ENCODE peak calls at places on chromosomes 5 and 9, in nine cellular contexts. P is heart right ventricle, Z is NB4, D is HFF-Myc, R is foreskin fibroblast, T is nephron progenitor cell, V is tibial artery, E is brain microvascular endothelial cell, S is progenitor cell of endocrine pancreas. G is an unnamed sample.

GRCh38 chr9:17757816-17758215 is 178.9 kb downstream of the SH3GL2 start:
- DNase-seq in V (no peak), P (no peak), Z (no peak), R (no peak), D (no peak), T (no peak), S (no peak), E (no peak), G (no peak)

GRCh38 chr5:53099546-53099945 is 10.0 kb downstream of the MOCS2 start:
- DNase-seq in D (no peak), S (no peak), P (no peak), Z (no peak), E (peak), R (no peak), V (no peak), T (no peak), G (no peak)

GRCh38 chr5:76679231-76679630 is 36.7 kb upstream of the F2R start:
- DNase-seq in Z (no peak), D (no peak), S (no peak), E (no peak), V (no peak), T (no peak), P (peak), R (peak), G (no peak)

GRCh38 chr9:111803924-111804323 is 9.2 kb upstream of the SHOC1 start:
- DNase-seq in E (no peak), S (no peak), P (no peak), D (no peak), Z (no peak), V (no peak), R (no peak), T (no peak), G (no peak)

GRCh38 chr9:93292664-93293328 is 108.9 kb downstream of the WNK2 start:
- DNase-seq in T (no peak), S (no peak), P (no peak), D (no peak), V (no peak), Z (no peak), R (no peak), E (no peak), G (no peak)

GRCh38 chr5:157253547-157253946 is 12.4 kb upstream of the CYFIP2 start:
- DNase-seq in P (peak), S (peak), V (no peak), Z (peak), T (peak), R (peak), E (peak), D (no peak), G (no peak)

GRCh38 chr9:16904655-16905054 is 34.2 kb upstream of the BNC2 start:
- DNase-seq in P (no peak), R (no peak), T (no peak), D (no peak), Z (no peak), V (no peak), E (no peak), S (no peak), G (no peak)

GRCh38 chr5:169812786-169813185 is 167.5 kb downstream of the INSYN2B start:
- DNase-seq in T (no peak), S (no peak), V (no peak), Z (no peak), D (no peak), R (no peak), E (no peak), P (no peak), G (no peak)

GRCh38 chr5:163281512-163281911 is 155.9 kb upstream of the CCNG1 start:
- DNase-seq in E (no peak), V (no peak), S (no peak), T (no peak), P (no peak), Z (no peak), D (no peak), R (no peak), G (no peak)

GRCh38 chr5:43661102-43661501 is 58.1 kb downstream of the NNT start:
- DNase-seq in R (no peak), S (no peak), Z (peak), T (peak), V (no peak), D (no peak), P (peak), E (peak), G (no peak)

DNA sequence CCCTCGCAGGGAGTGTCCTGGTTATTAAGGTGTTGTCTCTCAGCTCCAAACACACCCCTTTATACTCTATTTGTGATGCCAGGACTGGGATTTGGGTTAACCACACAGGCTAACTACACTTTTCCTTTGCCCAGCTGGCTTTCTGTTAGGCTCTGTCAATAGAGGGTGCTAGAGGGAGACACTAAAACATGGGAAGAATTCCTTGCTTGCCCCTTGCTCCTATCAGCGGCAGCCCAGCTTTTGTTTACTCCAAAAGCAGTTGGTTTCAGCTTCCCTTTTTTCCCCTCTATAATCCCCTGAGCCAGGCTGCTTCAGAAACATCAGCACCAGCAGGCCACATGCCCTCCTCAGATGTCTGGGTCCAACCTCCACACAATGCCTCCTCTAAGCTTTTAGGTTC is 297.1 kb downstream of the KCTD16 start:
- DNase-seq in S (no peak), Z (peak), D (no peak), T (peak), V (no peak), P (peak), R (no peak), E (peak), G (no peak)
- TF ChIP-seq CTCF in S (peak), Z (peak), D (peak), T (peak), V (no peak), P (no peak), R (peak), E (peak), G (no peak)

GRCh38 chr9:91034976-91035824 is 233.6 kb downstream of the SYK start:
- DNase-seq in Z (no peak), R (no peak), D (no peak), V (no peak), T (no peak), S (no peak), E (no peak), P (no peak), G (no peak)
- TF ChIP-seq CTCF in Z (no peak), R (no peak), D (no peak), V (no peak), T (no peak), S (no peak), E (no peak), P (no peak), G (no peak)

DNA sequence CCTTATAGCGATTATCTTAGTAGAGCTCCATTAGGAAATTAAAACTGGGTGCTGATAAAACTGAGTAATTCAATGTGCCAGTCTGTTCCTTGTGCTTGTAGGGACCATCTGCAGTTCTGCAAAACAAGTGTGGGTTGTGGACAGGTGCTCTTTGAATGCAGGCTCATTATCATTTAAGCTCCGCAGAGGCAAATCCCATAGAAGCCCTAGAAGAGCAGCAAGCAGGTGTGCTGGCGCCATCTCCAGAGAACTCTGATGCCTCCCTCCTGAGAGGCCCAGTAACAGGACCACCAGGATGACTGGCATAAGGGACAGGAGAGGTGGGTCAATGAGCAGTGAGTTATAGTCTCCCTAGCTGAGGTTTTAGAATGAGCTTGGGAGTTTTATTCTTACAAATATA is 1342.4 kb upstream of the DMAC1 start:
- DNase-seq in S (no peak), T (no peak), D (no peak), Z (no peak), P (no peak), V (no peak), E (no peak), R (no peak), G (no peak)
- TF ChIP-seq CTCF in S (no peak), T (no peak), D (no peak), Z (no peak), P (no peak), V (no peak), E (no peak), R (no peak), G (no peak)

GRCh38 chr5:58477760-58478159 is 13.5 kb upstream of the GAPT start:
- DNase-seq in R (no peak), Z (peak), V (no peak), T (no peak), E (no peak), P (no peak), S (no peak), D (no peak), G (no peak)
- TF ChIP-seq CTCF in R (peak), Z (peak), V (no peak), T (no peak), E (no peak), P (no peak), S (peak), D (no peak), G (peak)

DNA sequence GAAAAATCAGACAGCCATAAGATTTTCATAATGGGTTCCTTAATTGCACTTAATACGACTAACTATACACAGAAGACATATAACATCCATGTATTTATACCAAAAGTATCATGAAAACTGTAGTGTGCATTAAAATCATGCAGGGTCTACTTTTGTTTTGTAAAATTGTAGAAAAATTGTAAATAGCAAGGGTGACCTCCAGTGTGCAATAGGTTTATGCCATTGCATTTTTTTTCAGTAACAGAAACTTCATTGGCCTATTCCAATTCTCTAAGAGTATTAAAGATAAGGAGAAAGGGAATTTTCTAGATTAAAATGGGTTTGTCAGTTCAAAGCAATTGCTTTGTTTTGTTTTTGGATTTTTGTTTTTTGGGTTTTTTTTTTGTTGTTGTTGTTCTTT is 307.5 kb downstream of the KIAA0825 start:
- DNase-seq in S (no peak), E (no peak), P (no peak), V (no peak), R (no peak), Z (no peak), T (no peak), D (no peak), G (no peak)
- TF ChIP-seq CTCF in S (no peak), E (no peak), P (no peak), V (no peak), R (no peak), Z (no peak), T (no peak), D (no peak), G (no peak)

DNA sequence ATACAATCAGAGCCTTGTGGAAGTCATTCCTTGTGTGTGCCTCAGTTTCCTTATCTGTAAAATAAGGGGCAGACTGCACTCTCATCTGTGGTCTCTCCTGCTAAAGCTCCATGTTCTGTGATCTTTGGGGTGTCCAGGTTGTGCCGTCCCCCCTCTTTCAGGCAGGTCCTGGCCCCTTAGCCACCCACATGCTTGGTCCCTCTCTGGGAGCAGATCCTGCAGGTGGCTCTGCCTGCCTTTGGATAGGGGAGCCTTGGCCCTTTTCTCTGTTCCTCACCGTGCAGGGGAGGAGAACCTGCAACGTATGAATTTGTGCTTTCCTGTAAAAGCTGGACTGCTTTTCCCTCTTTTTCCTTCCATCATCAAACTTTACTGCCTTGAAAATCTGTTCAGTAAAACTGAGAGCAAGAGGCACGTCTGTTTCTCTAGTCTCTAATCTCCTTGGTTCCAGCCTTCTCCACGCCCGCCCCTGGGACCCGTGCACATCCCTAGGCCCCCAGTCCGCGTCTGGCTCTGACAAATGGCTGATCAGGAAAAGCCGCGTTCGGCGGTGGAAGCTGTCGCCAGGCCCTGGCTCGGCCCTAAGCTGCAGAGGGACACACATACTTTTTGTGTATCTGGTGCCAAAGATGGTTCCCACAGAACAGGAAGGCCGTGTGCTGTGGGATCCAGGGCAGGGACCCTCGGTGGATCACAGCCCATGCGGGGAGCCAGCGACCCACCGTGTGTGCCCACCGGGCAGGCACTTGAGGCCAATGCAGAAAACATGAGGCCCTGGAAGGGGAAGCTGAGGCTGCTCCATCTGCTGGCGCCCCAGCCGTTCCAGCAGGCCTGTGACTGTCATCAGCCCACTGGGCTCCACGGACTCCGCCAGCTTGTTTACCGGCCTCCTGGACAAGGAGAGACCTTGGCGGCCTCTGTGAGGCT is 43.4 kb upstream of the COL5A1 start:
- DNase-seq in D (no peak), P (no peak), Z (no peak), T (no peak), R (no peak), V (peak), E (no peak), S (no peak), G (no peak)
- TF ChIP-seq CTCF in D (no peak), P (no peak), Z (no peak), T (no peak), R (no peak), V (no peak), E (no peak), S (no peak), G (no peak)

GRCh38 chr5:125227333-125228075 is 481.1 kb upstream of the ZNF608 start:
- DNase-seq in R (peak), T (peak), D (no peak), E (peak), P (peak), V (no peak), S (no peak), Z (peak), G (no peak)
- TF ChIP-seq CTCF in R (peak), T (peak), D (peak), E (peak), P (peak), V (no peak), S (peak), Z (peak), G (no peak)

DNA sequence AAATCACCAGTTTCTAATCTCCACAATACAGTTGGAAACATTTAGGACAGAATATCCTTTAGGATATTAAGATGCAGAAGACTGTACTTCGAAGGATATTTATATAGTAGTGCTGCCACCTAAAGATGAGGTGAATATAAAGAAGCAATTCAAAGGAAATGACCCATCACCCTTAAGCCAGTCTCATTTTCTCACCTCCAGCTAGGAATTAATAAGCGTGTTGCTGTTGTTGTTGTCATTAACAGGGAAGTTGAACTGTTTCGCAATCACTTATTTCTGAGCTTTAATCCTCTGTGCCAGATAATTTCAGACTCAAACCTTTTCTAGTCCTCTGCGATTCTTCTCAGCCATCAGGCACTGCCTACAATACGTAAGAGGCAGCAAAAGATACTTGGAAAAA is 7.8 kb upstream of the PURA start:
- DNase-seq in S (no peak), E (no peak), P (no peak), R (no peak), Z (peak), T (no peak), D (no peak), V (no peak), G (no peak)
- TF ChIP-seq CTCF in S (no peak), E (no peak), P (no peak), R (no peak), Z (no peak), T (no peak), D (no peak), V (no peak), G (no peak)

DNA sequence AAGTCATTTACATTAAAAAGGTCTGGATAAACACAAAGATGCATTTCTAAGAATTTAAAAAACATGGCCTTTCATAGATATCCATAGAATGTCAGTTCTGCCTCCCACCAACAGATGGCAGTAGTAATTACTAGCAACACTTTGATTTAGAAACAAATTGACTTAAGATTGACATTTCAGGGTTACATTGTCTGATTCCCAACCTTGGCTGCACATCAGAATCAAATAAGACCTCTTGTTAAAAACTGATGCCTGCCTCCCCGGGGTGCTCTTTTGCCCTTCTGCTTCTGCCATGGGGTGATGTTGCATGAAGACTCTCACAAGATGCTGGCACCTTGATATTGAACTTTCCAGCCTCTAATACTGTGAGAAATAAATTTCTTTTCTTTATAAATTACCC is 146.2 kb upstream of the GPR151 start:
- DNase-seq in E (peak), R (no peak), P (no peak), D (no peak), S (no peak), T (no peak), Z (peak), V (no peak), G (no peak)
- TF ChIP-seq CTCF in E (peak), R (peak), P (no peak), D (peak), S (peak), T (peak), Z (peak), V (peak), G (no peak)